ENCODE peak calls at places on chromosome X, in six cellular contexts. One of them, this sample, is unnamed.

GRCh38 chrX:1754077-1754476 is 139.2 kb downstream of the ASMT start:
- DNase-seq in GM12878: no peak
- DNase-seq in H1: no peak
- DNase-seq in GM12891: no peak
- DNase-seq in HepG2: no peak
- DNase-seq in K562: no peak
- DNase-seq in this sample: no peak

GRCh38 chrX:123219916-123220315 is 35.8 kb downstream of the GRIA3 start:
- DNase-seq in H1: no peak
- DNase-seq in HepG2: peak
- DNase-seq in GM12891: no peak
- DNase-seq in GM12878: no peak
- DNase-seq in K562: no peak
- DNase-seq in this sample: no peak

GRCh38 chrX:134512566-134512965 is 52.6 kb downstream of the HPRT1 start:
- DNase-seq in H1: no peak
- DNase-seq in GM12878: no peak
- DNase-seq in GM12891: no peak
- DNase-seq in HepG2: peak
- DNase-seq in K562: no peak
- DNase-seq in this sample: no peak

GRCh38 chrX:110944323-110944761 is 148.7 kb upstream of the CHRDL1 start:
- DNase-seq in K562: no peak
- DNase-seq in GM12878: no peak
- DNase-seq in GM12891: no peak
- DNase-seq in HepG2: no peak
- DNase-seq in H1: peak
- DNase-seq in this sample: no peak

GRCh38 chrX:134990475-134991473 is at the start of gene SMIM10:
- DNase-seq in HepG2: no peak
- DNase-seq in GM12891: peak
- DNase-seq in H1: peak
- DNase-seq in K562: peak
- DNase-seq in GM12878: no peak
- DNase-seq in this sample: peak

GRCh38 chrX:150980711-150981110 is 2.4 kb upstream of the HMGB3 start:
- DNase-seq in HepG2: no peak
- DNase-seq in GM12878: no peak
- DNase-seq in GM12891: no peak
- DNase-seq in H1: no peak
- DNase-seq in K562: no peak
- DNase-seq in this sample: no peak

GRCh38 chrX:109660756-109661155 is 35.8 kb upstream of the KCNE5 start:
- DNase-seq in GM12878: no peak
- DNase-seq in K562: no peak
- DNase-seq in H1: no peak
- DNase-seq in GM12891: no peak
- DNase-seq in HepG2: no peak
- DNase-seq in this sample: no peak

GRCh38 chrX:45623266-45623665 is 422.6 kb upstream of the DIPK2B start:
- DNase-seq in K562: no peak
- DNase-seq in GM12891: no peak
- DNase-seq in GM12878: no peak
- DNase-seq in H1: no peak
- DNase-seq in HepG2: no peak
- DNase-seq in this sample: no peak

GRCh38 chrX:28787206-28787605 is 200.0 kb downstream of the IL1RAPL1 start:
- DNase-seq in HepG2: no peak
- DNase-seq in GM12891: no peak
- DNase-seq in K562: no peak
- DNase-seq in GM12878: no peak
- DNase-seq in H1: no peak
- DNase-seq in this sample: no peak

DNA sequence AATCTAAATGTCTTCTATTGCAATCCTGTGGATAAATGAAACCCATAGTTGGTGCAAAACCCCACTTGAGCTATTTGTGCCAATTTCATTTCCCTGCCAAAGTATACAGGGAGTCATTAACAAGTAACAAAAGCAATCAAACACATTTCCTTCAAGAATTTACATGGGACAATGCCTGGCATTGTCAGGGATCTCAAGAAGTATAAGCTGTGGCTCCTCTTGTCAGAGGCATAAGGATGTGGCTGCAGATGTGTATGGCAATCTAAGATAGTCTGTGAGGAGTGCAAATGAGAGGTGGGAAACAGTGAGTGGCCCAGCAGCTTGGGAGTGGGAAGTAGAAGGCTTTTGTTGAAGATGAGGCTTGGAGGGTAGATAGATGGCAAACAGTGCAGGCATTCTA is 58.0 kb upstream of the SCML1 start:
- DNase-seq in K562: no peak
- DNase-seq in GM12891: no peak
- DNase-seq in H1: no peak
- DNase-seq in HepG2: no peak
- DNase-seq in GM12878: no peak
- DNase-seq in this sample: no peak
- TF ChIP-seq TAF1 in K562: no peak
- TF ChIP-seq TAF1 in GM12891: no peak
- TF ChIP-seq TAF1 in H1: no peak
- TF ChIP-seq TAF1 in HepG2: no peak
- TF ChIP-seq TAF1 in GM12878: no peak
- TF ChIP-seq TAF1 in this sample: no peak

DNA sequence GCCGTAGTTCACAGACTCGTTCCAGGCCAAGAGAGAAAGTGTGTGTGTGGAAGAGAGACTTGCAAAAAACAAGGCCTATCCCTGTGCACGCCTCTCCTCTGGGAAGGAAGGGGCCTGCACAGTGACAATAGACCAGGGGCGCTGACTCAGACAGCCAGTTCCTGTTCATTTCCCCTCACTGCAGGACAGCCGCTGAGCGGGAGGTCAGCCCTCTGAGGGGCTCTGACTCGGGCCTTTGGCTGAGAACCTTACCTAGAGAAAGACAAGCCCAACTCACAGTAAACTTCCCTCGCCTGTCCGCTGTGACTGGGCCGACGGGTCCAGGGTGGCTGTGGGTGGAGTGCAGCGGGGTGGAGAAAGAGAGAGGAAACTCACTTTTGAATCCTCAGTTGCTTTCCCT is 52.1 kb downstream of the RTL5 start:
- DNase-seq in GM12878: no peak
- DNase-seq in HepG2: no peak
- DNase-seq in H1: no peak
- DNase-seq in GM12891: no peak
- DNase-seq in K562: no peak
- DNase-seq in this sample: no peak
- TF ChIP-seq POLR2A in GM12878: no peak
- TF ChIP-seq POLR2A in HepG2: no peak
- TF ChIP-seq POLR2A in H1: no peak
- TF ChIP-seq POLR2A in GM12891: no peak
- TF ChIP-seq POLR2A in K562: no peak
- TF ChIP-seq POLR2A in this sample: no peak

GRCh38 chrX:100478714-100479113 is 68.6 kb upstream of the PCDH19 start:
- DNase-seq in HepG2: no peak
- DNase-seq in GM12891: no peak
- DNase-seq in H1: no peak
- DNase-seq in GM12878: no peak
- DNase-seq in K562: no peak
- DNase-seq in this sample: no peak
- TF ChIP-seq TAF1 in HepG2: no peak
- TF ChIP-seq TAF1 in GM12891: no peak
- TF ChIP-seq TAF1 in H1: no peak
- TF ChIP-seq TAF1 in GM12878: no peak
- TF ChIP-seq TAF1 in K562: no peak
- TF ChIP-seq TAF1 in this sample: no peak

GRCh38 chrX:34656842-34657780 is at the start of gene TMEM47:
- DNase-seq in HepG2: no peak
- DNase-seq in GM12891: peak
- DNase-seq in K562: peak
- DNase-seq in H1: peak
- DNase-seq in GM12878: no peak
- DNase-seq in this sample: no peak
- TF ChIP-seq POLR2A in HepG2: no peak
- TF ChIP-seq POLR2A in GM12891: no peak
- TF ChIP-seq POLR2A in K562: no peak
- TF ChIP-seq POLR2A in H1: peak
- TF ChIP-seq POLR2A in GM12878: no peak
- TF ChIP-seq POLR2A in this sample: no peak

This sample was measured in GM12892.